ENCODE peak calls at places on chromosomes 7 and 10, in five cellular contexts. One of them, this sample, is unnamed.

GRCh38 chr10:119650692-119651513 is at the start of gene BAG3:
- DNase-seq in NCI-H345: peak; percentile 60
- DNase-seq in fibroblast of pulmonary artery: peak; percentile 95
- DNase-seq in stimulated activated CD4-positive, alpha-beta T cell treated with anti-CD3 and anti-CD28 coated beads, Interleukin-4, amount 100 ng/mL, for 24 hours: peak; percentile 81
- DNase-seq in AG04450: peak; percentile 86
- DNase-seq in this sample: peak; percentile 82

GRCh38 chr10:60901561-60902235 is 42.3 kb downstream of the RHOBTB1 start:
- DNase-seq in NCI-H345: peak; percentile 56
- DNase-seq in fibroblast of pulmonary artery: no peak
- DNase-seq in stimulated activated CD4-positive, alpha-beta T cell treated with anti-CD3 and anti-CD28 coated beads, Interleukin-4, amount 100 ng/mL, for 24 hours: no peak
- DNase-seq in AG04450: no peak
- DNase-seq in this sample: no peak

GRCh38 chr10:98636921-98637329 is 190.2 kb upstream of the HPS1 start:
- DNase-seq in NCI-H345: no peak
- DNase-seq in fibroblast of pulmonary artery: no peak
- DNase-seq in stimulated activated CD4-positive, alpha-beta T cell treated with anti-CD3 and anti-CD28 coated beads, Interleukin-4, amount 100 ng/mL, for 24 hours: no peak
- DNase-seq in AG04450: no peak
- DNase-seq in this sample: no peak

GRCh38 chr7:136957391-136957790 is 88.9 kb downstream of the CHRM2 start:
- DNase-seq in NCI-H345: no peak
- DNase-seq in fibroblast of pulmonary artery: peak; percentile 4
- DNase-seq in stimulated activated CD4-positive, alpha-beta T cell treated with anti-CD3 and anti-CD28 coated beads, Interleukin-4, amount 100 ng/mL, for 24 hours: no peak
- DNase-seq in AG04450: no peak
- DNase-seq in this sample: no peak

GRCh38 chr10:72126184-72126871 is 38.0 kb upstream of the SPOCK2 start:
- DNase-seq in NCI-H345: no peak
- DNase-seq in fibroblast of pulmonary artery: peak; percentile 85
- DNase-seq in stimulated activated CD4-positive, alpha-beta T cell treated with anti-CD3 and anti-CD28 coated beads, Interleukin-4, amount 100 ng/mL, for 24 hours: no peak
- DNase-seq in AG04450: peak; percentile 10
- DNase-seq in this sample: no peak

GRCh38 chr10:106795619-106796018 is 368.9 kb downstream of the SORCS1 start:
- DNase-seq in NCI-H345: no peak
- DNase-seq in fibroblast of pulmonary artery: no peak
- DNase-seq in stimulated activated CD4-positive, alpha-beta T cell treated with anti-CD3 and anti-CD28 coated beads, Interleukin-4, amount 100 ng/mL, for 24 hours: no peak
- DNase-seq in AG04450: no peak
- DNase-seq in this sample: no peak

GRCh38 chr10:104120061-104120460 is 1.9 kb upstream of the SFR1 start:
- DNase-seq in NCI-H345: no peak
- DNase-seq in fibroblast of pulmonary artery: no peak
- DNase-seq in stimulated activated CD4-positive, alpha-beta T cell treated with anti-CD3 and anti-CD28 coated beads, Interleukin-4, amount 100 ng/mL, for 24 hours: no peak
- DNase-seq in AG04450: no peak
- DNase-seq in this sample: peak; percentile 41

GRCh38 chr10:11832042-11832441 is 8.9 kb downstream of the PROSER2 start:
- DNase-seq in NCI-H345: no peak
- DNase-seq in fibroblast of pulmonary artery: no peak
- DNase-seq in stimulated activated CD4-positive, alpha-beta T cell treated with anti-CD3 and anti-CD28 coated beads, Interleukin-4, amount 100 ng/mL, for 24 hours: no peak
- DNase-seq in AG04450: no peak
- DNase-seq in this sample: no peak

GRCh38 chr7:148838905-148839304 is 45.2 kb downstream of the EZH2 start:
- DNase-seq in NCI-H345: no peak
- DNase-seq in fibroblast of pulmonary artery: no peak
- DNase-seq in stimulated activated CD4-positive, alpha-beta T cell treated with anti-CD3 and anti-CD28 coated beads, Interleukin-4, amount 100 ng/mL, for 24 hours: no peak
- DNase-seq in AG04450: no peak
- DNase-seq in this sample: no peak

GRCh38 chr10:80154978-80155695 is 22.6 kb downstream of the PLAC9 start:
- DNase-seq in NCI-H345: no peak
- DNase-seq in fibroblast of pulmonary artery: peak; percentile 90
- DNase-seq in stimulated activated CD4-positive, alpha-beta T cell treated with anti-CD3 and anti-CD28 coated beads, Interleukin-4, amount 100 ng/mL, for 24 hours: no peak
- DNase-seq in AG04450: peak; percentile 90
- DNase-seq in this sample: no peak

GRCh38 chr7:108310351-108310750 is 145.9 kb downstream of the NRCAM start:
- DNase-seq in NCI-H345: no peak
- DNase-seq in fibroblast of pulmonary artery: peak; percentile 71
- DNase-seq in stimulated activated CD4-positive, alpha-beta T cell treated with anti-CD3 and anti-CD28 coated beads, Interleukin-4, amount 100 ng/mL, for 24 hours: no peak
- DNase-seq in AG04450: no peak
- DNase-seq in this sample: no peak

GRCh38 chr10:26869528-26869927 is 8.8 kb upstream of the ABI1 start:
- DNase-seq in NCI-H345: no peak
- DNase-seq in fibroblast of pulmonary artery: peak; percentile 20
- DNase-seq in stimulated activated CD4-positive, alpha-beta T cell treated with anti-CD3 and anti-CD28 coated beads, Interleukin-4, amount 100 ng/mL, for 24 hours: peak; percentile 11
- DNase-seq in AG04450: no peak
- DNase-seq in this sample: peak; percentile 96

GRCh38 chr10:106438386-106438785 is 726.1 kb downstream of the SORCS1 start:
- DNase-seq in NCI-H345: no peak
- DNase-seq in fibroblast of pulmonary artery: no peak
- DNase-seq in stimulated activated CD4-positive, alpha-beta T cell treated with anti-CD3 and anti-CD28 coated beads, Interleukin-4, amount 100 ng/mL, for 24 hours: no peak
- DNase-seq in AG04450: no peak
- DNase-seq in this sample: no peak

GRCh38 chr7:77830649-77831355 is 32.2 kb downstream of the PHTF2 start:
- DNase-seq in NCI-H345: peak; percentile 81
- DNase-seq in fibroblast of pulmonary artery: no peak
- DNase-seq in stimulated activated CD4-positive, alpha-beta T cell treated with anti-CD3 and anti-CD28 coated beads, Interleukin-4, amount 100 ng/mL, for 24 hours: no peak
- DNase-seq in AG04450: no peak
- DNase-seq in this sample: no peak

GRCh38 chr10:30870926-30871325 is 160.7 kb downstream of the ZNF438 start:
- DNase-seq in NCI-H345: no peak
- DNase-seq in fibroblast of pulmonary artery: no peak
- DNase-seq in stimulated activated CD4-positive, alpha-beta T cell treated with anti-CD3 and anti-CD28 coated beads, Interleukin-4, amount 100 ng/mL, for 24 hours: no peak
- DNase-seq in AG04450: no peak
- DNase-seq in this sample: no peak

GRCh38 chr7:115410427-115410805 is 488.5 kb downstream of the MDFIC start:
- DNase-seq in NCI-H345: no peak
- DNase-seq in fibroblast of pulmonary artery: no peak
- DNase-seq in stimulated activated CD4-positive, alpha-beta T cell treated with anti-CD3 and anti-CD28 coated beads, Interleukin-4, amount 100 ng/mL, for 24 hours: no peak
- DNase-seq in AG04450: no peak
- DNase-seq in this sample: no peak

GRCh38 chr7:33250421-33250827 is 121.1 kb downstream of the BBS9 start:
- DNase-seq in NCI-H345: no peak
- DNase-seq in fibroblast of pulmonary artery: peak; percentile 89
- DNase-seq in stimulated activated CD4-positive, alpha-beta T cell treated with anti-CD3 and anti-CD28 coated beads, Interleukin-4, amount 100 ng/mL, for 24 hours: no peak
- DNase-seq in AG04450: peak; percentile 8
- DNase-seq in this sample: peak; percentile 52

GRCh38 chr7:104327963-104328307 is 468 bp upstream of the LHFPL3 start:
- DNase-seq in NCI-H345: no peak
- DNase-seq in fibroblast of pulmonary artery: no peak
- DNase-seq in stimulated activated CD4-positive, alpha-beta T cell treated with anti-CD3 and anti-CD28 coated beads, Interleukin-4, amount 100 ng/mL, for 24 hours: no peak
- DNase-seq in AG04450: no peak
- DNase-seq in this sample: no peak

GRCh38 chr10:117550599-117551321 is 8.2 kb downstream of the EMX2 start:
- DNase-seq in NCI-H345: no peak
- DNase-seq in fibroblast of pulmonary artery: no peak
- DNase-seq in stimulated activated CD4-positive, alpha-beta T cell treated with anti-CD3 and anti-CD28 coated beads, Interleukin-4, amount 100 ng/mL, for 24 hours: no peak
- DNase-seq in AG04450: no peak
- DNase-seq in this sample: no peak

GRCh38 chr7:2709553-2710165 is 21.7 kb downstream of the AMZ1 start:
- DNase-seq in NCI-H345: peak; percentile 64
- DNase-seq in fibroblast of pulmonary artery: peak; percentile 55
- DNase-seq in stimulated activated CD4-positive, alpha-beta T cell treated with anti-CD3 and anti-CD28 coated beads, Interleukin-4, amount 100 ng/mL, for 24 hours: peak; percentile 77
- DNase-seq in AG04450: no peak
- DNase-seq in this sample: peak; percentile 28

GRCh38 chr10:48505394-48506112 is 99.3 kb downstream of the ARHGAP22 start:
- DNase-seq in NCI-H345: no peak
- DNase-seq in fibroblast of pulmonary artery: no peak
- DNase-seq in stimulated activated CD4-positive, alpha-beta T cell treated with anti-CD3 and anti-CD28 coated beads, Interleukin-4, amount 100 ng/mL, for 24 hours: no peak
- DNase-seq in AG04450: no peak
- DNase-seq in this sample: no peak

GRCh38 chr10:103547391-103547946 is 54.0 kb downstream of the NEURL1 start:
- DNase-seq in NCI-H345: no peak
- DNase-seq in fibroblast of pulmonary artery: no peak
- DNase-seq in stimulated activated CD4-positive, alpha-beta T cell treated with anti-CD3 and anti-CD28 coated beads, Interleukin-4, amount 100 ng/mL, for 24 hours: no peak
- DNase-seq in AG04450: no peak
- DNase-seq in this sample: no peak

GRCh38 chr7:106110238-106110560 is 1.9 kb downstream of the SYPL1 start:
- DNase-seq in NCI-H345: no peak
- DNase-seq in fibroblast of pulmonary artery: peak; percentile 14
- DNase-seq in stimulated activated CD4-positive, alpha-beta T cell treated with anti-CD3 and anti-CD28 coated beads, Interleukin-4, amount 100 ng/mL, for 24 hours: no peak
- DNase-seq in AG04450: no peak
- DNase-seq in this sample: no peak

GRCh38 chr10:52488606-52489485 is 174.8 kb downstream of the DKK1 start:
- DNase-seq in NCI-H345: peak; percentile 12
- DNase-seq in fibroblast of pulmonary artery: peak; percentile 74
- DNase-seq in stimulated activated CD4-positive, alpha-beta T cell treated with anti-CD3 and anti-CD28 coated beads, Interleukin-4, amount 100 ng/mL, for 24 hours: no peak
- DNase-seq in AG04450: no peak
- DNase-seq in this sample: peak; percentile 63

GRCh38 chr10:7409732-7410168 is 1.1 kb downstream of the SFMBT2 start:
- DNase-seq in NCI-H345: no peak
- DNase-seq in fibroblast of pulmonary artery: no peak
- DNase-seq in stimulated activated CD4-positive, alpha-beta T cell treated with anti-CD3 and anti-CD28 coated beads, Interleukin-4, amount 100 ng/mL, for 24 hours: peak; percentile 45
- DNase-seq in AG04450: no peak
- DNase-seq in this sample: no peak

GRCh38 chr7:115410972-115411686 is 489.2 kb downstream of the MDFIC start:
- DNase-seq in NCI-H345: no peak
- DNase-seq in fibroblast of pulmonary artery: no peak
- DNase-seq in stimulated activated CD4-positive, alpha-beta T cell treated with anti-CD3 and anti-CD28 coated beads, Interleukin-4, amount 100 ng/mL, for 24 hours: no peak
- DNase-seq in AG04450: no peak
- DNase-seq in this sample: no peak

GRCh38 chr10:103584216-103585010 is 90.9 kb downstream of the NEURL1 start:
- DNase-seq in NCI-H345: no peak
- DNase-seq in fibroblast of pulmonary artery: no peak
- DNase-seq in stimulated activated CD4-positive, alpha-beta T cell treated with anti-CD3 and anti-CD28 coated beads, Interleukin-4, amount 100 ng/mL, for 24 hours: peak; percentile 50
- DNase-seq in AG04450: no peak
- DNase-seq in this sample: no peak

GRCh38 chr7:147015999-147016398 is 899.4 kb downstream of the CNTNAP2 start:
- DNase-seq in NCI-H345: no peak
- DNase-seq in fibroblast of pulmonary artery: no peak
- DNase-seq in stimulated activated CD4-positive, alpha-beta T cell treated with anti-CD3 and anti-CD28 coated beads, Interleukin-4, amount 100 ng/mL, for 24 hours: no peak
- DNase-seq in AG04450: no peak
- DNase-seq in this sample: no peak

GRCh38 chr7:34036069-34036920 is 131.0 kb downstream of the BMPER start:
- DNase-seq in NCI-H345: peak; percentile 64
- DNase-seq in fibroblast of pulmonary artery: peak; percentile 72
- DNase-seq in stimulated activated CD4-positive, alpha-beta T cell treated with anti-CD3 and anti-CD28 coated beads, Interleukin-4, amount 100 ng/mL, for 24 hours: no peak
- DNase-seq in AG04450: no peak
- DNase-seq in this sample: peak; percentile 99

This sample was measured in NCI-H226.